ENCODE peak calls at places on chromosomes 4 and X, in four cellular contexts. Q, F, P and I are unnamed samples.

GRCh38 chr4:24956091-24956490 is 43.2 kb upstream of the CCDC149 start:
- DNase-seq in F (no peak), P (no peak), Q (no peak), I (no peak)

GRCh38 chrX:39813631-39814246 is 284.0 kb downstream of the BCOR start:
- DNase-seq in Q (no peak), F (no peak), P (no peak), I (no peak)

GRCh38 chrX:130108647-130109428 is 1.5 kb downstream of the ELF4 start:
- DNase-seq in P (no peak), F (peak; percentile 65), Q (peak; percentile 61), I (no peak)

GRCh38 chrX:154368630-154369452 is 5.6 kb downstream of the FLNA start:
- DNase-seq in F (peak; percentile 99), P (peak; percentile 60), Q (peak; percentile 86), I (peak; percentile 51)

GRCh38 chr4:133759428-133759827 is 442.2 kb downstream of the PABPC4L start:
- DNase-seq in Q (no peak), F (no peak), P (no peak), I (no peak)

GRCh38 chrX:3362956-3363355 is 16.5 kb upstream of the MXRA5 start:
- DNase-seq in P (no peak), F (no peak), Q (no peak), I (no peak)

GRCh38 chrX:40007746-40008705 is 89.7 kb downstream of the BCOR start:
- DNase-seq in Q (no peak), P (no peak), F (no peak), I (no peak)

GRCh38 chr4:154254999-154255398 is 236.6 kb downstream of the DCHS2 start:
- DNase-seq in F (no peak), P (no peak), Q (peak; percentile 8), I (no peak)

GRCh38 chrX:114800719-114801118 is 216.7 kb downstream of the IL13RA2 start:
- DNase-seq in Q (peak; percentile 2), F (peak; percentile 42), P (no peak), I (no peak)

GRCh38 chr4:165709973-165710526 is 163.0 kb upstream of the TLL1 start:
- DNase-seq in Q (no peak), P (no peak), F (no peak), I (no peak)

GRCh38 chrX:111200327-111200726 is 70.0 kb downstream of the CAPN6 start:
- DNase-seq in P (no peak), F (no peak), Q (no peak), I (no peak)

GRCh38 chr4:13733817-13734216 is 106.3 kb upstream of the BOD1L1 start:
- DNase-seq in Q (no peak), F (no peak), P (no peak), I (no peak)

GRCh38 chr4:153987291-153987690 is 198.4 kb upstream of the SFRP2 start:
- DNase-seq in F (no peak), P (no peak), Q (no peak), I (no peak)

GRCh38 chrX:48957477-48957826 is at the start of gene OTUD5:
- DNase-seq in F (no peak), Q (peak; percentile 77), P (no peak), I (peak; percentile 68)

GRCh38 chr4:3403104-3403906 is 38.5 kb upstream of the HGFAC start:
- DNase-seq in Q (no peak), P (no peak), F (no peak), I (no peak)

GRCh38 chr4:172786039-172786792 is 382.4 kb upstream of the GALNT7 start:
- DNase-seq in F (peak; percentile 15), Q (no peak), P (no peak), I (no peak)

GRCh38 chr4:56908206-56909082 is 744 bp downstream of the REST start:
- DNase-seq in Q (peak; percentile 89), P (no peak), F (peak; percentile 66), I (peak; percentile 74)

GRCh38 chrX:73855546-73855945 is 292.5 kb downstream of the CHIC1 start:
- DNase-seq in F (peak; percentile 68), P (peak; percentile 31), Q (peak; percentile 18), I (no peak)

GRCh38 chrX:70030242-70030823 is 19.4 kb downstream of the AWAT2 start:
- DNase-seq in P (no peak), Q (peak; percentile 47), F (peak; percentile 61), I (peak; percentile 15)

GRCh38 chrX:139720136-139720535 is 12.2 kb upstream of the MCF2 start:
- DNase-seq in F (no peak), P (no peak), Q (no peak), I (no peak)

GRCh38 chr4:182325848-182326255 is 82.7 kb downstream of the TENM3 start:
- DNase-seq in F (no peak), Q (no peak), P (no peak), I (no peak)

GRCh38 chr4:163554870-163555465 is 60.5 kb downstream of the TMA16 start:
- DNase-seq in F (no peak), Q (no peak), P (no peak), I (no peak)

GRCh38 chr4:2290974-2291704 is 29.2 kb upstream of the MXD4 start:
- DNase-seq in P (no peak), F (peak; percentile 51), Q (no peak), I (peak; percentile 53)

GRCh38 chr4:77126844-77127614 is 30.0 kb upstream of the CCNG2 start:
- DNase-seq in F (peak; percentile 80), Q (no peak), P (no peak), I (no peak)

GRCh38 chr4:113823291-113823659 is 61.7 kb upstream of the CAMK2D start:
- DNase-seq in P (peak; percentile 85), F (no peak), Q (no peak), I (no peak)

GRCh38 chr4:98491862-98492554 is 166.4 kb downstream of the TSPAN5 start:
- DNase-seq in F (no peak), P (no peak), Q (no peak), I (no peak)

GRCh38 chr4:153472122-153473037 is 6.2 kb downstream of the TMEM131L start:
- DNase-seq in F (no peak), Q (no peak), P (peak; percentile 81), I (no peak)

GRCh38 chrX:132810488-132810887 is 147.9 kb downstream of the HS6ST2 start:
- DNase-seq in P (no peak), F (no peak), Q (no peak), I (no peak)

GRCh38 chrX:115393271-115393670 is 103.8 kb downstream of the LUZP4 start:
- DNase-seq in Q (no peak), F (no peak), P (no peak), I (no peak)

GRCh38 chrX:37846934-37847732 is at the start of gene DYNLT3:
- DNase-seq in Q (peak; percentile 74), F (peak; percentile 76), P (peak; percentile 39), I (peak; percentile 60)
- TF ChIP-seq POLR2AphosphoS5 in Q (no peak), F (no peak), P (no peak), I (no peak)

GRCh38 chr4:39924014-39924413 is 53.7 kb downstream of the PDS5A start:
- DNase-seq in P (no peak), F (no peak), Q (no peak), I (no peak)
- TF ChIP-seq SPI1 in P (no peak), F (no peak), Q (no peak), I (no peak)

GRCh38 chr4:86847576-86847975 is 1.6 kb downstream of the SLC10A6 start:
- DNase-seq in F (no peak), P (no peak), Q (no peak), I (no peak)

GRCh38 chr4:86848136-86848535 is 1.0 kb downstream of the SLC10A6 start:
- DNase-seq in Q (no peak), F (no peak), P (no peak), I (no peak)

GRCh38 chr4:86845593-86845992 is 3.6 kb downstream of the SLC10A6 start:
- DNase-seq in P (no peak), Q (no peak), F (no peak), I (no peak)

GRCh38 chr4:86848732-86849617 is at the start of gene SLC10A6:
- DNase-seq in Q (no peak), P (no peak), F (no peak), I (no peak)

DNA sequence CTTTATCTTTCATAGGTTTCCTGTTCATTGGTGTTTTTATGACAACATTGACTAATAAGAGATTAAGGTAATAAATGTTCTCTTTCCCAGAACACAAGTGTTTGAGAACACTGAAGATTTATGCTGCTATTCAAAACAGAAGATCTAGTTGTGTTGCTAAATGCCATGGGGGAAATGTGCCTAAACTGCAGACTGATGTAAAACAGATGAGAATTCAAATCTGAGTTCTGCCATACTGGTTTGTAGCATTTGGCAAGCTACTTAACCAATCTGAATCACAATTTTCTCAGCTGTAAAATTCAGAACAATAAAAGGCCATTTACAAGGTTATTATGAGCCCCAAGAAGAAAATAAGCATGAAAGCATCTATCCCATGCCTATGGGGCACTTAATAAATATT is 2.3 kb downstream of the SLC10A6 start:
- DNase-seq in P (no peak), F (no peak), Q (no peak), I (no peak)
- TF ChIP-seq POLR2AphosphoS5 in P (no peak), F (no peak), Q (no peak), I (no peak)

DNA sequence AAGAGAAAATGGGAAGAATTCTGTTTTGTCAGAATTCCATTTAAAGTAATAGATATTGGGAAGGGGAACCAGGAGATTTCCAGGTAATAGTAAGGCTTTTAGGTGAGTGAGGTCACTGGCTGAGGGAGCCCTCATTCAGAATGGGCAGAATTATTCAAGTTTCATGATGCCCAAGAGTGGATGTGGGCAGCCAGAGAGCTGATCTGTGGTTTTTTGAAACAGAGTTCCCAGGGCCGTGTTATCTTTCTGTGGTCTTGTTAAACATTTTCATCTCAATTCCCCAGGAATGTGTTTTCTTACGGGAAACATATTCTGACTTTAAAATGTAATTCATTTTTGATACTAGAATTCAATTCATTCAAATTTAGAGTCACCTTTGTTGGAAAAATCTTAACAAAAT is 182.0 kb upstream of the AADAT start:
- DNase-seq in P (no peak), Q (no peak), F (no peak), I (no peak)
- TF ChIP-seq SPI1 in P (no peak), Q (no peak), F (no peak), I (no peak)

GRCh38 chr4:101277661-101278060 is 69.7 kb downstream of the PPP3CA start:
- DNase-seq in Q (no peak), P (no peak), F (no peak), I (no peak)

GRCh38 chr4:101276661-101277060 is 70.7 kb downstream of the PPP3CA start:
- DNase-seq in P (no peak), Q (no peak), F (no peak), I (no peak)

GRCh38 chr4:101280866-101281600 is 66.3 kb downstream of the PPP3CA start:
- DNase-seq in Q (no peak), P (no peak), F (no peak), I (no peak)

GRCh38 chr4:101282076-101282844 is 65.1 kb downstream of the PPP3CA start:
- DNase-seq in P (no peak), F (peak; percentile 56), Q (no peak), I (no peak)

GRCh38 chr4:101279377-101279871 is 67.9 kb downstream of the PPP3CA start:
- DNase-seq in Q (no peak), P (no peak), F (peak; percentile 9), I (no peak)
- TF ChIP-seq POLR2AphosphoS5 in Q (no peak), P (no peak), F (no peak), I (no peak)

GRCh38 chr4:135552131-135552530 is 1350.5 kb upstream of the PABPC4L start:
- DNase-seq in F (no peak), Q (no peak), P (no peak), I (no peak)
- TF ChIP-seq SPI1 in F (no peak), Q (no peak), P (no peak), I (no peak)

GRCh38 chrX:29662101-29662500 is 553.3 kb upstream of the MAGEB2 start:
- DNase-seq in P (no peak), F (no peak), Q (no peak), I (no peak)
- TF ChIP-seq POLR2AphosphoS5 in P (no peak), F (no peak), Q (no peak), I (no peak)